ENCODE peak calls at places on chromosomes 5 and 9, in four cellular contexts. One of them, this sample, is unnamed.

GRCh38 chr5:34452170-34452828 is 203.8 kb upstream of the RAI14 start:
- DNase-seq in RWPE1: peak
- DNase-seq in AG08395: peak
- DNase-seq in H4: no peak
- DNase-seq in this sample: peak

GRCh38 chr9:13386935-13387667 is 107.6 kb upstream of the MPDZ start:
- DNase-seq in RWPE1: no peak
- DNase-seq in AG08395: peak
- DNase-seq in H4: no peak
- DNase-seq in this sample: no peak

GRCh38 chr9:82555408-82555807 is 507.5 kb downstream of the RASEF start:
- DNase-seq in RWPE1: no peak
- DNase-seq in AG08395: no peak
- DNase-seq in H4: no peak
- DNase-seq in this sample: no peak

GRCh38 chr9:110769667-110770066 is 101.1 kb downstream of the MUSK start:
- DNase-seq in RWPE1: no peak
- DNase-seq in AG08395: peak
- DNase-seq in H4: peak
- DNase-seq in this sample: no peak

GRCh38 chr9:85290019-85290418 is 451.7 kb downstream of the AGTPBP1 start:
- DNase-seq in RWPE1: no peak
- DNase-seq in AG08395: no peak
- DNase-seq in H4: no peak
- DNase-seq in this sample: no peak

GRCh38 chr9:127340721-127341120 is 56.2 kb upstream of the SLC2A8 start:
- DNase-seq in RWPE1: no peak
- DNase-seq in AG08395: no peak
- DNase-seq in H4: no peak
- DNase-seq in this sample: no peak

GRCh38 chr5:177303925-177304391 is 359 bp downstream of the PRELID1 start:
- DNase-seq in RWPE1: no peak
- DNase-seq in AG08395: no peak
- DNase-seq in H4: no peak
- DNase-seq in this sample: no peak

GRCh38 chr9:87016681-87017080 is 69.4 kb upstream of the GAS1 start:
- DNase-seq in RWPE1: no peak
- DNase-seq in AG08395: no peak
- DNase-seq in H4: no peak
- DNase-seq in this sample: no peak

GRCh38 chr9:96567203-96567700 is 52.4 kb downstream of the CDC14B start:
- DNase-seq in RWPE1: peak
- DNase-seq in AG08395: peak
- DNase-seq in H4: no peak
- DNase-seq in this sample: no peak

GRCh38 chr5:153714732-153715287 is 224.3 kb downstream of the GRIA1 start:
- DNase-seq in RWPE1: no peak
- DNase-seq in AG08395: peak
- DNase-seq in H4: no peak
- DNase-seq in this sample: no peak

GRCh38 chr9:7186175-7186574 is 428.4 kb downstream of the KDM4C start:
- DNase-seq in RWPE1: no peak
- DNase-seq in AG08395: no peak
- DNase-seq in H4: no peak
- DNase-seq in this sample: peak